ENCODE peak calls at places on chromosome 11, in ten cellular contexts. N is pancreas; X is body of pancreas; P is CD8-positive, alpha-beta T cell; D is CD4-positive, CD25-positive, alpha-beta regulatory T cell; S is substantia nigra; Y is foreskin keratinocyte; Q is cardiac muscle cell; I is right atrium auricular region; L is right lobe of liver. B is an unnamed sample.

GRCh38 chr11:7245341-7245740 is 6.4 kb upstream of the SYT9 start:
- DNase-seq in N (no peak), P (no peak), D (no peak), L (no peak), S (no peak), I (no peak), Y (no peak), Q (no peak), X (no peak), B (no peak)

GRCh38 chr11:87296627-87297026 is 258.9 kb downstream of the TMEM135 start:
- DNase-seq in L (no peak), Q (no peak), S (no peak), P (no peak), D (no peak), N (no peak), Y (no peak), I (no peak), X (no peak), B (no peak)

GRCh38 chr11:106723071-106723470 is 295.2 kb downstream of the GUCY1A2 start:
- DNase-seq in D (no peak), Y (no peak), N (no peak), S (no peak), L (no peak), Q (no peak), X (no peak), I (no peak), P (no peak), B (no peak)

GRCh38 chr11:74020537-74020936 is 11.7 kb upstream of the UCP3 start:
- DNase-seq in L (no peak), X (no peak), P (no peak), Y (no peak), N (no peak), Q (no peak), I (no peak), D (no peak), S (no peak), B (no peak)

GRCh38 chr11:107783121-107783520 is 71.3 kb upstream of the SLN start:
- DNase-seq in Y (no peak), S (no peak), Q (no peak), N (no peak), L (no peak), I (no peak), P (no peak), X (no peak), D (no peak), B (no peak)

GRCh38 chr11:132028380-132029240 is 658.2 kb downstream of the NTM start:
- DNase-seq in N (peak), S (no peak), X (peak), L (no peak), I (peak), D (no peak), P (no peak), Y (no peak), Q (peak), B (peak)

GRCh38 chr11:82995754-82996398 is 75.8 kb downstream of the RAB30 start:
- DNase-seq in Y (peak), L (no peak), I (no peak), N (no peak), D (no peak), X (no peak), P (no peak), S (no peak), Q (no peak), B (peak)

GRCh38 chr11:107621090-107621489 is 30.1 kb downstream of the ELMOD1 start:
- DNase-seq in S (no peak), Y (no peak), Q (no peak), X (no peak), N (no peak), L (no peak), D (no peak), I (no peak), P (no peak), B (no peak)

GRCh38 chr11:2265396-2265795 is 5.0 kb downstream of the ASCL2 start:
- DNase-seq in D (no peak), I (peak), P (no peak), X (peak), S (no peak), Y (no peak), Q (no peak), N (no peak), L (no peak), B (no peak)

GRCh38 chr11:16891170-16891569 is 123.0 kb downstream of the PLEKHA7 start:
- DNase-seq in P (no peak), X (no peak), Q (no peak), Y (no peak), D (no peak), S (no peak), I (no peak), L (no peak), N (no peak), B (no peak)

GRCh38 chr11:12017243-12017678 is 8.8 kb upstream of the DKK3 start:
- DNase-seq in L (no peak), Y (no peak), Q (no peak), D (no peak), P (no peak), X (no peak), N (no peak), I (no peak), S (no peak), B (no peak)

GRCh38 chr11:62004473-62004872 is 37.0 kb upstream of the FTH1 start:
- DNase-seq in P (no peak), I (peak), Q (no peak), S (no peak), D (no peak), Y (no peak), L (peak), N (no peak), X (no peak), B (no peak)

GRCh38 chr11:75572744-75573143 is 10.7 kb downstream of the SERPINH1 start:
- DNase-seq in Q (no peak), I (no peak), L (no peak), S (no peak), Y (no peak), D (no peak), X (no peak), P (no peak), N (no peak), B (no peak)

GRCh38 chr11:75568616-75569219 is 6.7 kb downstream of the SERPINH1 start:
- DNase-seq in S (no peak), I (no peak), P (no peak), Y (no peak), L (no peak), Q (no peak), D (no peak), X (no peak), N (no peak), B (peak)

GRCh38 chr11:75567971-75568370 is 5.9 kb downstream of the SERPINH1 start:
- DNase-seq in Y (no peak), D (no peak), N (no peak), I (no peak), X (no peak), S (no peak), Q (no peak), L (no peak), P (no peak), B (no peak)

GRCh38 chr11:75571625-75572024 is 9.6 kb downstream of the SERPINH1 start:
- DNase-seq in N (peak), D (no peak), Q (no peak), L (no peak), I (no peak), Y (no peak), S (no peak), X (no peak), P (no peak), B (peak)

GRCh38 chr11:75570559-75571139 is 8.6 kb downstream of the SERPINH1 start:
- DNase-seq in N (peak), L (no peak), I (no peak), D (no peak), X (no peak), P (no peak), Y (no peak), S (no peak), Q (no peak), B (no peak)
- H3K27ac ChIP-seq in N (no peak), L (no peak), I (no peak), D (no peak), X (no peak), P (no peak), Y (no peak), S (no peak), Q (peak), B (peak)

GRCh38 chr11:114181195-114181594 is 115.0 kb upstream of the NNMT start:
- DNase-seq in I (no peak), S (no peak), P (no peak), X (no peak), Y (no peak), L (no peak), Q (no peak), N (no peak), D (no peak), B (no peak)
- H3K27ac ChIP-seq in I (peak), S (peak), P (no peak), X (peak), Y (no peak), L (no peak), Q (no peak), N (no peak), D (no peak), B (no peak)

GRCh38 chr11:10374386-10374785 is 69.5 kb downstream of the ADM start:
- DNase-seq in S (no peak), D (no peak), L (no peak), Y (no peak), I (no peak), N (no peak), X (no peak), Q (no peak), P (no peak), B (no peak)
- H3K27ac ChIP-seq in S (no peak), D (no peak), L (no peak), Y (no peak), I (no peak), N (no peak), X (no peak), Q (no peak), P (no peak), B (no peak)

DNA sequence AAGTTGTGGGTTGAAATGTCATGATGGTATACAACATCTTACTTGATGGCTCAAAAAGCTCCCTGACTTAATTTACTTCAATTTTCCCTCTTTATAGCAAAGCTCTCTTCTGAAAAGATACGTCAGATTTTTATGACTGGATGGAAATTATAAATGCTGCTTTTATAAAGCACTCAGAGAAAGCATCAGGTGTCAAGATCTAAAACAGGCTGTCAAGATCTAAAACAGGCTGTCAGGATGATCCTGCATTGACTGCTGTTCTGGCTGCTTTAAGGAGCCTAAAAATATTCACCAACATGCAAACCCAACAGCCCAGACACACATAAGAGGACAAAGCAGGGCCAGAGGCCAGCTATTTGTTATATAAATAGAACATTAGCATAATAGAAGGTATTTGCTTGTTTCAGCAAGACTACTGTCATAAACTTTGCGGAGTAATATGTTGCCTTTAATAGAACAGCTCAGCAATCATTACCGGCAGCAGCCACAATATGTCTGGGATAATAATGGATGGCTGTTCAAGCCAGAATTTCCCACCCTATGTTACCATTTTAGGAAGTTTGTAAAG is 77.3 kb upstream of the ANO5 start:
- DNase-seq in Y (no peak), L (no peak), Q (peak), N (no peak), D (no peak), S (no peak), I (no peak), X (no peak), P (no peak), B (no peak)
- H3K27ac ChIP-seq in Y (no peak), L (no peak), Q (peak), N (no peak), D (no peak), S (no peak), I (peak), X (no peak), P (no peak), B (no peak)

GRCh38 chr11:27497284-27497866 is 9.2 kb downstream of the LIN7C start:
- DNase-seq in Y (no peak), D (no peak), L (no peak), S (no peak), P (no peak), Q (peak), I (no peak), X (no peak), N (no peak), B (no peak)

GRCh38 chr11:27496461-27496860 is 10.1 kb downstream of the LIN7C start:
- DNase-seq in D (no peak), I (no peak), S (no peak), P (no peak), Q (no peak), L (no peak), N (no peak), Y (no peak), X (no peak), B (no peak)

GRCh38 chr11:27495710-27496300 is 10.8 kb downstream of the LIN7C start:
- DNase-seq in I (no peak), Y (no peak), L (no peak), Q (no peak), N (no peak), S (no peak), D (no peak), P (no peak), X (no peak), B (no peak)

GRCh38 chr11:27501102-27501501 is 5.5 kb downstream of the LIN7C start:
- DNase-seq in I (no peak), X (no peak), P (no peak), S (no peak), D (no peak), Y (no peak), N (no peak), Q (no peak), L (no peak), B (no peak)

GRCh38 chr11:27497911-27498310 is 8.7 kb downstream of the LIN7C start:
- DNase-seq in I (no peak), D (no peak), P (no peak), X (no peak), Y (no peak), Q (no peak), S (no peak), N (no peak), L (no peak), B (no peak)
- H3K27ac ChIP-seq in I (no peak), D (no peak), P (no peak), X (no peak), Y (no peak), Q (no peak), S (no peak), N (no peak), L (no peak), B (no peak)

DNA sequence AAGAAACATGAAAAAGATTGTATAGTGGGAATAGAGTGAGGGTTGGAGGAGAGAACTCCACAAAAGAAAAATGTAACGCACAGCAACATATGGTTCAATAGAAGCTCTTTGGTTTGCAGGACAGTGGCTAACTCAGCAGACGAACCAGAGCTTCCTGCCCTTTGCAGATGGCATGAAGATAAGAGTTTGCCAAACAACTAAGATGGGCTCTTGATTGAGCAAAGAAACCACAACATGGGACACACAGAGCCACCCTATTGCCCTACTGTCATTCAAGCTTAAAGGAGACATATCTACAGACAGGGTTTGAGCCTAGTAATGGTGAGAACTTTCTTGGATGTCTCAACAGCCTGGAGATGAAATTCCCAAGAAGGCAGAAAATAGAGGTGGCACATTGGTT is 63.9 kb downstream of the COPB1 start:
- DNase-seq in Q (no peak), S (no peak), I (no peak), P (no peak), Y (no peak), D (no peak), N (no peak), L (no peak), X (no peak), B (no peak)
- H3K27ac ChIP-seq in Q (no peak), S (no peak), I (no peak), P (no peak), Y (no peak), D (no peak), N (no peak), L (no peak), X (no peak), B (no peak)

GRCh38 chr11:134152692-134153091 is 71.1 kb downstream of the NCAPD3 start:
- DNase-seq in D (no peak), X (no peak), Q (no peak), I (no peak), Y (no peak), N (no peak), P (no peak), L (no peak), S (no peak), B (no peak)
- H3K27ac ChIP-seq in D (no peak), X (no peak), Q (peak), I (no peak), Y (no peak), N (no peak), P (no peak), L (no peak), S (no peak), B (no peak)

DNA sequence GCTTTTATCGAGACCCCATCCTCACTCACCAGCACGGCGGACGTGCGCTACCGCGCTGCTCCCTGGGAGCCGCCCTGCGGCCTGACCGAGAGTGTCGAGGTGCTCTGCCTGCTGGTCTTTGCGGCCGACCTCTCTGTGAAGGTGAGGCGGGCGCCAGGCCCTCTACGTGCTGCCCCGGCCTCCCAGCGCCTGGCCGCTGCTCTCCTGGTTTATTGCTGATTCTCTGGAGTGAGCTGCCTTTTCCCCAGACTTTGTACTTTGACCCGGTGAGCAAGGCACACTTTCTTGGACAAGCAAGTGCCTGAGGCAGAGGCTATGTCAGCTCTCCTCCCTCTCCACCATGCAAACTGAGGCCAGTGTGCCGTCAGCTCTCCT is 6.5 kb downstream of the TPCN2 start:
- DNase-seq in Q (no peak), Y (no peak), X (no peak), L (peak), D (no peak), N (no peak), P (no peak), I (no peak), S (no peak), B (no peak)
- H3K27ac ChIP-seq in Q (no peak), Y (no peak), X (no peak), L (no peak), D (no peak), N (no peak), P (no peak), I (no peak), S (no peak), B (no peak)

GRCh38 chr11:120540744-120541143 is 29.2 kb downstream of the GRIK4 start:
- DNase-seq in I (no peak), Q (no peak), D (no peak), L (no peak), N (no peak), P (no peak), S (no peak), Y (no peak), X (no peak), B (no peak)
- H3K27ac ChIP-seq in I (no peak), Q (no peak), D (no peak), L (no peak), N (no peak), P (no peak), S (no peak), Y (no peak), X (no peak), B (no peak)

B was measured in adrenal gland.